ENCODE peak calls at places on chromosomes 4 and X, in nine cellular contexts. W, K, V, Q, F, T, I, X and B are unnamed samples.

GRCh38 chr4:82786004-82786400 is 12.6 kb downstream of the SCD5 start:
- DNase-seq in W (peak), K (no peak), V (peak), Q (peak), F (no peak), T (no peak), I (no peak), X (no peak), B (peak)

GRCh38 chrX:71253253-71254091 is 468 bp downstream of the ZMYM3 start:
- DNase-seq in W (peak), K (no peak), V (peak), Q (peak), F (peak), T (peak), I (peak), X (peak), B (peak)

GRCh38 chrX:14015294-14015693 is 14.4 kb downstream of the GEMIN8 start:
- DNase-seq in W (no peak), K (no peak), V (no peak), Q (peak), F (no peak), T (no peak), I (no peak), X (no peak), B (no peak)

GRCh38 chr4:126888968-126889367 is 743.8 kb upstream of the INTU start:
- DNase-seq in W (no peak), K (no peak), V (peak), Q (peak), F (no peak), T (no peak), I (no peak), X (no peak), B (no peak)

GRCh38 chr4:26021417-26022345 is 107.7 kb downstream of the SMIM20 start:
- DNase-seq in W (no peak), K (no peak), V (no peak), Q (peak), F (no peak), T (no peak), I (no peak), X (no peak), B (no peak)

GRCh38 chr4:128516568-128516967 is 229.0 kb upstream of the PGRMC2 start:
- DNase-seq in W (no peak), K (no peak), V (no peak), Q (peak), F (no peak), T (peak), I (no peak), X (peak), B (no peak)

GRCh38 chrX:22666441-22666840 is 333.3 kb upstream of the DDX53 start:
- DNase-seq in W (peak), K (peak), V (peak), Q (peak), F (peak), T (no peak), I (peak), X (peak), B (peak)

GRCh38 chr4:40576651-40577480 is 52.8 kb downstream of the RBM47 start:
- DNase-seq in W (peak), K (peak), V (peak), Q (peak), F (peak), T (peak), I (no peak), X (peak), B (peak)

GRCh38 chr4:186144180-186144579 is 39.7 kb downstream of the FAM149A start:
- DNase-seq in W (peak), K (no peak), V (peak), Q (peak), F (no peak), T (peak), I (peak), X (peak), B (peak)

GRCh38 chrX:5959286-5959685 is 269.4 kb downstream of the NLGN4X start:
- DNase-seq in W (no peak), K (no peak), V (no peak), Q (no peak), F (no peak), T (no peak), I (no peak), X (no peak), B (no peak)

GRCh38 chr4:98778206-98778605 is 119.8 kb upstream of the TSPAN5 start:
- DNase-seq in W (no peak), K (no peak), V (peak), Q (peak), F (no peak), T (no peak), I (no peak), X (peak), B (no peak)

GRCh38 chrX:25275159-25275558 is 259.4 kb upstream of the ARX start:
- DNase-seq in W (no peak), K (no peak), V (peak), Q (no peak), F (no peak), T (no peak), I (no peak), X (no peak), B (no peak)

GRCh38 chr4:38319456-38320348 is 344.3 kb upstream of the KLF3 start:
- DNase-seq in W (peak), K (no peak), V (peak), Q (peak), F (peak), T (peak), I (peak), X (peak), B (peak)

GRCh38 chr4:54840992-54841768 is 183.4 kb downstream of the KIT start:
- DNase-seq in W (peak), K (no peak), V (peak), Q (peak), F (no peak), T (no peak), I (peak), X (peak), B (no peak)

GRCh38 chr4:26238782-26239647 is 81.8 kb upstream of the RBPJ start:
- DNase-seq in W (peak), K (no peak), V (peak), Q (peak), F (no peak), T (no peak), I (no peak), X (peak), B (peak)

GRCh38 chr4:61200991-61201526 is 933 bp downstream of the ADGRL3 start:
- DNase-seq in W (peak), K (no peak), V (peak), Q (peak), F (no peak), T (no peak), I (peak), X (peak), B (peak)

GRCh38 chr4:186726440-186727148 is 2.9 kb upstream of the FAT1 start:
- DNase-seq in W (peak), K (peak), V (peak), Q (peak), F (no peak), T (peak), I (peak), X (peak), B (peak)

GRCh38 chr4:184514121-184514988 is 40.0 kb upstream of the IRF2 start:
- DNase-seq in W (peak), K (no peak), V (peak), Q (peak), F (no peak), T (no peak), I (peak), X (peak), B (no peak)

GRCh38 chr4:56147371-56147770 is 198.6 kb downstream of the CEP135 start:
- DNase-seq in W (no peak), K (no peak), V (no peak), Q (peak), F (no peak), T (no peak), I (peak), X (no peak), B (no peak)

GRCh38 chrX:68646421-68646820 is 1.0 kb upstream of the STARD8 start:
- DNase-seq in W (no peak), K (no peak), V (no peak), Q (no peak), F (no peak), T (no peak), I (no peak), X (no peak), B (no peak)

GRCh38 chr4:1573830-1574459 is 110.2 kb downstream of the FAM53A start:
- DNase-seq in W (no peak), K (no peak), V (no peak), Q (peak), F (no peak), T (no peak), I (no peak), X (no peak), B (no peak)

GRCh38 chr4:182547435-182547834 is 304.2 kb downstream of the TENM3 start:
- DNase-seq in W (no peak), K (no peak), V (no peak), Q (no peak), F (no peak), T (no peak), I (no peak), X (no peak), B (no peak)

GRCh38 chr4:113636877-113637276 is 124.7 kb downstream of the CAMK2D start:
- DNase-seq in W (no peak), K (no peak), V (peak), Q (peak), F (peak), T (peak), I (no peak), X (no peak), B (no peak)

GRCh38 chr4:37000281-37000680 is 244.3 kb upstream of the NWD2 start:
- DNase-seq in W (no peak), K (no peak), V (no peak), Q (no peak), F (no peak), T (no peak), I (no peak), X (no peak), B (no peak)

GRCh38 chr4:6452897-6453687 is 19.3 kb downstream of the PPP2R2C start:
- DNase-seq in W (no peak), K (no peak), V (no peak), Q (no peak), F (no peak), T (no peak), I (no peak), X (no peak), B (no peak)

GRCh38 chr4:2469192-2469984 is 482 bp downstream of the RNF4 start:
- DNase-seq in W (peak), K (no peak), V (peak), Q (peak), F (peak), T (peak), I (peak), X (peak), B (peak)

GRCh38 chr4:145307763-145308430 is 127.5 kb upstream of the OTUD4 start:
- DNase-seq in W (no peak), K (no peak), V (no peak), Q (peak), F (no peak), T (no peak), I (no peak), X (no peak), B (no peak)

GRCh38 chr4:61194601-61195000 is 5.5 kb upstream of the ADGRL3 start:
- DNase-seq in W (no peak), K (no peak), V (no peak), Q (no peak), F (no peak), T (no peak), I (no peak), X (no peak), B (no peak)

GRCh38 chr4:7146764-7147071 is 45.6 kb upstream of the SORCS2 start:
- DNase-seq in W (no peak), K (no peak), V (no peak), Q (no peak), F (no peak), T (no peak), I (no peak), X (no peak), B (no peak)

GRCh38 chr4:62928483-62928882 is 1480.8 kb downstream of the TECRL start:
- DNase-seq in W (no peak), K (no peak), V (no peak), Q (no peak), F (no peak), T (no peak), I (no peak), X (no peak), B (no peak)

GRCh38 chr4:10013722-10014121 is 7.6 kb downstream of the SLC2A9 start:
- DNase-seq in W (peak), K (peak), V (peak), Q (peak), F (peak), T (peak), I (peak), X (peak), B (peak)

GRCh38 chr4:56668267-56668666 is 12.8 kb downstream of the HOPX start:
- DNase-seq in W (peak), K (peak), V (peak), Q (no peak), F (peak), T (peak), I (no peak), X (no peak), B (peak)

GRCh38 chrX:41377624-41378023 is 43.7 kb downstream of the DDX3X start:
- DNase-seq in W (no peak), K (no peak), V (no peak), Q (peak), F (no peak), T (no peak), I (no peak), X (no peak), B (no peak)

GRCh38 chrX:131762802-131763234 is 218.9 kb downstream of the OR13H1 start:
- DNase-seq in W (no peak), K (no peak), V (peak), Q (peak), F (no peak), T (peak), I (peak), X (no peak), B (peak)

GRCh38 chr4:142565771-142566170 is 280.3 kb downstream of the INPP4B start:
- DNase-seq in W (no peak), K (no peak), V (no peak), Q (no peak), F (no peak), T (no peak), I (no peak), X (no peak), B (no peak)

GRCh38 chr4:99467908-99468307 is 32.8 kb upstream of the ADH7 start:
- DNase-seq in W (no peak), K (no peak), V (no peak), Q (no peak), F (no peak), T (no peak), I (no peak), X (no peak), B (no peak)

GRCh38 chr4:104860227-104861123 is 286.2 kb upstream of the TET2 start:
- DNase-seq in W (peak), K (peak), V (peak), Q (peak), F (peak), T (peak), I (peak), X (peak), B (peak)

GRCh38 chr4:130648570-130648969 is 1552.6 kb downstream of the C4orf33 start:
- DNase-seq in W (no peak), K (no peak), V (no peak), Q (no peak), F (no peak), T (peak), I (no peak), X (peak), B (no peak)

GRCh38 chr4:130646886-130647285 is 1550.9 kb downstream of the C4orf33 start:
- DNase-seq in W (no peak), K (no peak), V (no peak), Q (no peak), F (no peak), T (no peak), I (no peak), X (no peak), B (no peak)
- TF ChIP-seq EZH2phosphoT487 in W (no peak), K (no peak), V (no peak), Q (no peak), F (no peak), T (no peak), I (no peak), X (no peak), B (no peak)

DNA sequence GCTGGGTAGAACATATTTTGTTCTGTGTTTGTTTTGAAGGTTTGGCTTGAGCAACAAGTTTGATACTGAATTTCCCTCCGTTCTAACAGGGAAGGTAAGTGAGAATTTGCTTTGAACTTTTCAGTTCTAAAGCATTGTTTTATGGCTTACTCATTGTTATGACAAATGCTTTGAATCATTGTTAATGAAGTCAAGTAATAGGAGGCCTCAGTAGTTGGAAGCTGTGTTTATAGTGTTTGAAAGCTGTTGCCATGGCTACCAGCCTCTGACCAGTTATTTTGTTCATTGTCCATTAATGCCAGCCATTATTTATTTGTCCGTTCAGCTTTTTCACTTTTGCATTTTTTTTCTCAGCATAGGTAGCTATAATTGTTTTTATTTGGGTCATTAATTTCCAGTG is 14.4 kb downstream of the CHIC1 start:
- DNase-seq in W (peak), K (no peak), V (peak), Q (peak), F (no peak), T (no peak), I (no peak), X (no peak), B (peak)
- H3K4me2 ChIP-seq in W (no peak), K (no peak), V (peak), Q (peak), F (no peak), T (no peak), I (no peak), X (no peak), B (no peak)

DNA sequence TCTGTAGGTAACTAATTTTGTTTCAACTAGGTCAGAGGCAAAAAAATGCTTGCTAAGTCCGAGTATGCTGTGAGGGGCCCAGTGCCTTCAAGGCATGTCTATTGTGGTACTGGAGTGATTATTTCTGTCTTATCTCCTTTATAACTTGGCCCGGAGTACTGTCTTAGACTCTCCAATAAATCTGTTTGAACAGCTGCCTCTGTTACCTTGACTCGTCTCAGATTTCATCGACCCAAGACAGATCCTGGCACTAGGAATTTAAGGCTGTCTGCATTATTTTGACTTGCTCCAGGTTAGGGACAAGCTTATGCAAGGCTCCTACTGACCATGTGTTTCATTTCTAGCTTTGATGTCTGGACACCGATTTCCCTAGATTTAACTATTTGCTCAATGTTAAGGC is 41.1 kb upstream of the NKAP start:
- DNase-seq in W (no peak), K (no peak), V (peak), Q (no peak), F (no peak), T (no peak), I (no peak), X (no peak), B (no peak)
- H3K27ac ChIP-seq in W (no peak), K (no peak), V (no peak), Q (no peak), F (no peak), T (no peak), I (no peak), X (no peak), B (no peak)

DNA sequence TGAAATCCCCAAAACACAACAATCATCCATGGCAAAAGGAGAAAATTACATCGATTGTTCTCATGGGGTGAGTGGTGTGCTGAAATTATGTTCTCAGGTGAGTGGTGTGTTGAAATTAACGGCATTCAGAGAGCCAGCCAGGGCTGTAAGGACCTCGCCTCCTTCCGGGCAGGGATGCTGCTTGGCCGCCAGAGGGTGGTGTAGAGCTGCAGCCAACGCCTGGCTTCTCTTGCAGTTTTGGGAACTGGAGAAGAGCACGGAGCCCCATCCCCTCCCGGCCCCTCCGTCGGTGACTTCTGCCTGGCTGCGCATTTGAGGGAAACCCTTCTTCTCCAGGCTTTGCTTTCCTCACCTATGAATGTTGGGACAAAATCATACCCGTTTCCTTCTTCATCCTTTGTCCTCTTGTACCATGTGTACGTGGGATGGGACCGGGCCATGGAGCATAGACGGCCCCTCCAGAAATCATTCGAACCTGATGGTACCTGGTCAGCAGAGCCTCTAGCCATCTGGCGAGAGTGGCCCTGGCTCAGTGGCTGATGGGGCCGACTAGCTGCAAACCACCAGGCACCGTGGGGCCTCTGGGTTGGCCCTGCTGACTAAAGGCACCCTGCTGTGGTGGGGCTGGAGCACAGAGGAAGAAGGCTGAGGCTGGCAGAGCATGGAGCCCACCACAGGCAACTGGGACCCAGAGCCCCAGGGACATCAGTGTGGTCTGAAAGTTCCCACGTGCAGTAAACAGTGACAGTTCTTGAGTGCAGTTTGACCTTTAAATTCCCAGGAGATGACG is 28.4 kb downstream of the TRMT44 start:
- DNase-seq in W (peak), K (peak), V (peak), Q (peak), F (peak), T (peak), I (peak), X (peak), B (peak)
- TF ChIP-seq EZH2phosphoT487 in W (no peak), K (no peak), V (no peak), Q (no peak), F (no peak), T (no peak), I (no peak), X (no peak), B (no peak)

GRCh38 chrX:97968376-97969104 is 1084.8 kb downstream of the RPA4 start:
- DNase-seq in W (peak), K (no peak), V (no peak), Q (no peak), F (no peak), T (no peak), I (no peak), X (no peak), B (peak)
- H3K4me2 ChIP-seq in W (peak), K (no peak), V (no peak), Q (no peak), F (no peak), T (no peak), I (no peak), X (no peak), B (peak)

GRCh38 chr4:152996101-152996500 is 60.0 kb downstream of the FHDC1 start:
- DNase-seq in W (no peak), K (no peak), V (peak), Q (no peak), F (no peak), T (no peak), I (no peak), X (no peak), B (no peak)
- H3K27ac ChIP-seq in W (no peak), K (no peak), V (no peak), Q (no peak), F (no peak), T (no peak), I (no peak), X (peak), B (no peak)

GRCh38 chr4:5018096-5018495 is 1.2 kb downstream of the CYTL1 start:
- DNase-seq in W (no peak), K (no peak), V (peak), Q (no peak), F (no peak), T (no peak), I (no peak), X (no peak), B (no peak)
- TF ChIP-seq EZH2phosphoT487 in W (no peak), K (no peak), V (no peak), Q (no peak), F (no peak), T (no peak), I (no peak), X (no peak), B (no peak)